ENCODE peak calls at places on chromosomes 1 and 21, in nine cellular contexts. One of them, this sample, is unnamed. For H3K9me3, the result is how much of the 10 kb centered on the place peaks cover.

GRCh38 chr21:29378814-29379213 is 80.1 kb downstream of the BACH1 start:
- DNase-seq in A549: no peak
- DNase-seq in ovary: no peak
- DNase-seq in breast epithelium: no peak
- DNase-seq in testis: no peak
- DNase-seq in transverse colon: no peak
- DNase-seq in body of pancreas: no peak
- DNase-seq in Peyer's patch: no peak
- DNase-seq in suprapubic skin: no peak
- DNase-seq in this sample: no peak

GRCh38 chr1:75067975-75068374 is 66.2 kb upstream of the LHX8 start:
- DNase-seq in A549: no peak
- DNase-seq in ovary: no peak
- DNase-seq in breast epithelium: no peak
- DNase-seq in testis: no peak
- DNase-seq in transverse colon: no peak
- DNase-seq in body of pancreas: no peak
- DNase-seq in Peyer's patch: no peak
- DNase-seq in suprapubic skin: no peak
- DNase-seq in this sample: no peak

GRCh38 chr1:7856345-7856744 is 3.5 kb upstream of the UTS2 start:
- DNase-seq in A549: no peak
- DNase-seq in ovary: no peak
- DNase-seq in breast epithelium: no peak
- DNase-seq in testis: no peak
- DNase-seq in transverse colon: no peak
- DNase-seq in body of pancreas: peak
- DNase-seq in Peyer's patch: no peak
- DNase-seq in suprapubic skin: no peak
- DNase-seq in this sample: no peak

GRCh38 chr1:209756608-209757445 is 974 bp downstream of the TRAF3IP3 start:
- DNase-seq in A549: no peak
- DNase-seq in ovary: no peak
- DNase-seq in breast epithelium: no peak
- DNase-seq in testis: no peak
- DNase-seq in transverse colon: peak
- DNase-seq in body of pancreas: peak
- DNase-seq in Peyer's patch: peak
- DNase-seq in suprapubic skin: no peak
- DNase-seq in this sample: no peak

GRCh38 chr21:37367301-37367757 is 756 bp downstream of the DYRK1A start:
- DNase-seq in A549: no peak
- DNase-seq in ovary: no peak
- DNase-seq in breast epithelium: no peak
- DNase-seq in testis: no peak
- DNase-seq in transverse colon: peak
- DNase-seq in body of pancreas: peak
- DNase-seq in Peyer's patch: no peak
- DNase-seq in suprapubic skin: no peak
- DNase-seq in this sample: no peak

GRCh38 chr1:212438831-212439237 is 6.1 kb downstream of the NENF start:
- DNase-seq in A549: no peak
- DNase-seq in ovary: no peak
- DNase-seq in breast epithelium: no peak
- DNase-seq in testis: no peak
- DNase-seq in transverse colon: no peak
- DNase-seq in body of pancreas: no peak
- DNase-seq in Peyer's patch: no peak
- DNase-seq in suprapubic skin: no peak
- DNase-seq in this sample: no peak

GRCh38 chr1:196380311-196380710 is 227.9 kb downstream of the KCNT2 start:
- DNase-seq in A549: no peak
- DNase-seq in ovary: no peak
- DNase-seq in breast epithelium: no peak
- DNase-seq in testis: no peak
- DNase-seq in transverse colon: no peak
- DNase-seq in body of pancreas: no peak
- DNase-seq in Peyer's patch: no peak
- DNase-seq in suprapubic skin: no peak
- DNase-seq in this sample: no peak

GRCh38 chr1:54460346-54460745 is 54.2 kb upstream of the SSBP3 start:
- DNase-seq in A549: no peak
- DNase-seq in ovary: no peak
- DNase-seq in breast epithelium: no peak
- DNase-seq in testis: no peak
- DNase-seq in transverse colon: no peak
- DNase-seq in body of pancreas: no peak
- DNase-seq in Peyer's patch: no peak
- DNase-seq in suprapubic skin: no peak
- DNase-seq in this sample: no peak

GRCh38 chr1:54225986-54226559 is 26.1 kb downstream of the MRPL37 start:
- DNase-seq in A549: no peak
- DNase-seq in ovary: no peak
- DNase-seq in breast epithelium: no peak
- DNase-seq in testis: no peak
- DNase-seq in transverse colon: no peak
- DNase-seq in body of pancreas: no peak
- DNase-seq in Peyer's patch: no peak
- DNase-seq in suprapubic skin: no peak
- DNase-seq in this sample: no peak

GRCh38 chr1:195195423-195196057 is 1412.7 kb downstream of the KCNT2 start:
- DNase-seq in A549: no peak
- DNase-seq in ovary: no peak
- DNase-seq in breast epithelium: no peak
- DNase-seq in testis: no peak
- DNase-seq in transverse colon: no peak
- DNase-seq in body of pancreas: no peak
- DNase-seq in Peyer's patch: no peak
- DNase-seq in suprapubic skin: no peak
- DNase-seq in this sample: no peak

GRCh38 chr1:26188477-26188876 is 1.9 kb upstream of the CATSPER4 start:
- DNase-seq in A549: no peak
- DNase-seq in ovary: no peak
- DNase-seq in breast epithelium: no peak
- DNase-seq in testis: no peak
- DNase-seq in transverse colon: no peak
- DNase-seq in body of pancreas: no peak
- DNase-seq in Peyer's patch: no peak
- DNase-seq in suprapubic skin: no peak
- DNase-seq in this sample: no peak

GRCh38 chr21:23955130-23955873 is 1652.0 kb downstream of the MRPL39 start:
- DNase-seq in A549: no peak
- DNase-seq in ovary: no peak
- DNase-seq in breast epithelium: no peak
- DNase-seq in testis: no peak
- DNase-seq in transverse colon: no peak
- DNase-seq in body of pancreas: no peak
- DNase-seq in Peyer's patch: no peak
- DNase-seq in suprapubic skin: no peak
- DNase-seq in this sample: no peak
- H3K9me3 ChIP-seq in A549: under half
- H3K9me3 ChIP-seq in ovary: under half
- H3K9me3 ChIP-seq in breast epithelium: under half
- H3K9me3 ChIP-seq in testis: under half
- H3K9me3 ChIP-seq in transverse colon: under half
- H3K9me3 ChIP-seq in body of pancreas: under half
- H3K9me3 ChIP-seq in Peyer's patch: under half
- H3K9me3 ChIP-seq in suprapubic skin: under half
- H3K9me3 ChIP-seq in this sample: under half

DNA sequence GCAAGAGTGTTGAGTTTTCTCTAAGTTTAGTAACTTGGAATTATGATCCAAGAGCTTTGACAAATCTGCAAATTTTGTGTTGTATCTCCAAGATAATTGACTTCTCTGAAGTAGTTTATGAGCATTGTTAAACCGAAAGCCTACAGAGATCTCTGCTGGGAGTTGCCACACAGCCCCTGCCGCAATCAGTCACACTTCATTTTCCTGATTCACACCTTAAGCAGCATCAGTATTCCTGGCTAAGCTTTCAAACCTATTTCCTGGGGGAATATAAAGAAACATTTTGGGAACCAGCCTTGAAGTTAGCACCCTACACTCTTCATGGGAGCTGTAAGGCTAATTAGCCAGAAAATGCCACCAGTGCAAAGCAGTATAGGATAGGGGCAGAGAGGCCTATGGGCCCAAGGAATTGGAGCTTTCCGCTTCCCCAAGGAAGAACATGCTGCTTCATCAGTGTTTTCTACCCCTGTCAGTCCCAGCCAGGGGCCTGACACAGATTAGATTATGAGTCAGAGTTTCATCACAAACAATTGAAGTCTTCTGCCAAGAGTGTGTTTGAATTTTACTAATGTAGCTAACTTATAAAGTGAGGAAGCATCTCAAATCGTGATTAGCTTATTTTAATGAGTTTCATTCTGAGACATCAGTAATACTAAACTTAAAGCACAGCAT is 23.2 kb upstream of the CACYBP start:
- DNase-seq in A549: no peak
- DNase-seq in ovary: no peak
- DNase-seq in breast epithelium: no peak
- DNase-seq in testis: no peak
- DNase-seq in transverse colon: no peak
- DNase-seq in body of pancreas: no peak
- DNase-seq in Peyer's patch: no peak
- DNase-seq in suprapubic skin: no peak
- DNase-seq in this sample: no peak
- H3K27ac ChIP-seq in A549: peak
- H3K27ac ChIP-seq in ovary: no peak
- H3K27ac ChIP-seq in breast epithelium: no peak
- H3K27ac ChIP-seq in testis: no peak
- H3K27ac ChIP-seq in transverse colon: no peak
- H3K27ac ChIP-seq in body of pancreas: no peak
- H3K27ac ChIP-seq in Peyer's patch: no peak
- H3K27ac ChIP-seq in suprapubic skin: peak
- H3K27ac ChIP-seq in this sample: peak

GRCh38 chr1:41663671-41664400 is 179.4 kb upstream of the EDN2 start:
- DNase-seq in A549: no peak
- DNase-seq in ovary: no peak
- DNase-seq in breast epithelium: no peak
- DNase-seq in testis: no peak
- DNase-seq in transverse colon: no peak
- DNase-seq in body of pancreas: no peak
- DNase-seq in Peyer's patch: no peak
- DNase-seq in suprapubic skin: no peak
- DNase-seq in this sample: no peak

GRCh38 chr1:41660570-41661427 is 176.3 kb upstream of the EDN2 start:
- DNase-seq in A549: no peak
- DNase-seq in ovary: no peak
- DNase-seq in breast epithelium: no peak
- DNase-seq in testis: no peak
- DNase-seq in transverse colon: no peak
- DNase-seq in body of pancreas: no peak
- DNase-seq in Peyer's patch: no peak
- DNase-seq in suprapubic skin: no peak
- DNase-seq in this sample: no peak

GRCh38 chr1:41662061-41662655 is 177.7 kb upstream of the EDN2 start:
- DNase-seq in A549: peak
- DNase-seq in ovary: no peak
- DNase-seq in breast epithelium: peak
- DNase-seq in testis: peak
- DNase-seq in transverse colon: peak
- DNase-seq in body of pancreas: peak
- DNase-seq in Peyer's patch: peak
- DNase-seq in suprapubic skin: peak
- DNase-seq in this sample: no peak

GRCh38 chr1:41661428-41662060 is 177.1 kb upstream of the EDN2 start:
- DNase-seq in A549: no peak
- DNase-seq in ovary: no peak
- DNase-seq in breast epithelium: no peak
- DNase-seq in testis: no peak
- DNase-seq in transverse colon: no peak
- DNase-seq in body of pancreas: no peak
- DNase-seq in Peyer's patch: no peak
- DNase-seq in suprapubic skin: no peak
- DNase-seq in this sample: no peak

DNA sequence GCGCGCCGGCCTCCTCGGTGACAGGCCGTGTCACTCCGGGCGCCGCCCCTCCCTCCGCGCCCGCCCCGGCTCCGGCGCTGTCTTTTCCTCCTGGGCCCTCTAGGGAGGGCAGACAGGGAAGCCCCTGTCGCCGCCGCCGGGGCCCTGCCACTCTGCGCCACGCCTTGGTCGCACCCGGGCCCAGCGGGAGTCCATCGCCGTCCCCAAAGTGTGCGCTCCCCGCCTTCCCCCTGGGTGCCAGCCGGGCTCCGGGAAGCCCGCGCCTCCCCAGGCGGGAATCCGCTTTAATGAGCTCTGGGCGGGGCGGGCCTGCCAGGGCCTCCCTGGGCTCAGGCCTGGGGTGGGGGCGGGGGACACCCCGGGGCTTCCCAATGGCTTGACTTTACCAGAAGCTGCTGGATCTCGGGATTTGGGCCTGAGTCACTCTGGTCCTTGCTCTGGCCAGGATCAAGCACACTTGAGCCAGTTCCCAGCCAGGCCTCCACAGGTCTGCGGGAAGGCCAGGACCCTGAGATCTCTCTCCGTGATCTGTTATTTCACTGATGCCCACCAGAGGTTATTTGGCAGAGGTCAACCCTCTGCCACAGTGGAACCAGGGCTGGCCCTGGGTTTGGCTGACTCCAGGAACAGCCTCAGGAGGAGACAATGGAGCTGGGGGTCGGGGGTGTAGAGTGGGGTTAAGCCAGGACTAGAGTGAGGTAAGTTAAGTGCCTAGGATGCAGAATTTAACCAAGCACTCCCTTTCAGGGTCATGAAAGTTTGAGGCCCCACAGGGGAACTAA is 178.4 kb upstream of the EDN2 start:
- DNase-seq in A549: peak
- DNase-seq in ovary: peak
- DNase-seq in breast epithelium: peak
- DNase-seq in testis: peak
- DNase-seq in transverse colon: peak
- DNase-seq in body of pancreas: peak
- DNase-seq in Peyer's patch: peak
- DNase-seq in suprapubic skin: peak
- DNase-seq in this sample: no peak
- TF ChIP-seq POLR2A in A549: no peak
- TF ChIP-seq POLR2A in ovary: no peak
- TF ChIP-seq POLR2A in breast epithelium: no peak
- TF ChIP-seq POLR2A in testis: no peak
- TF ChIP-seq POLR2A in transverse colon: no peak
- TF ChIP-seq POLR2A in body of pancreas: no peak
- TF ChIP-seq POLR2A in Peyer's patch: no peak
- TF ChIP-seq POLR2A in suprapubic skin: no peak
- TF ChIP-seq POLR2A in this sample: no peak

DNA sequence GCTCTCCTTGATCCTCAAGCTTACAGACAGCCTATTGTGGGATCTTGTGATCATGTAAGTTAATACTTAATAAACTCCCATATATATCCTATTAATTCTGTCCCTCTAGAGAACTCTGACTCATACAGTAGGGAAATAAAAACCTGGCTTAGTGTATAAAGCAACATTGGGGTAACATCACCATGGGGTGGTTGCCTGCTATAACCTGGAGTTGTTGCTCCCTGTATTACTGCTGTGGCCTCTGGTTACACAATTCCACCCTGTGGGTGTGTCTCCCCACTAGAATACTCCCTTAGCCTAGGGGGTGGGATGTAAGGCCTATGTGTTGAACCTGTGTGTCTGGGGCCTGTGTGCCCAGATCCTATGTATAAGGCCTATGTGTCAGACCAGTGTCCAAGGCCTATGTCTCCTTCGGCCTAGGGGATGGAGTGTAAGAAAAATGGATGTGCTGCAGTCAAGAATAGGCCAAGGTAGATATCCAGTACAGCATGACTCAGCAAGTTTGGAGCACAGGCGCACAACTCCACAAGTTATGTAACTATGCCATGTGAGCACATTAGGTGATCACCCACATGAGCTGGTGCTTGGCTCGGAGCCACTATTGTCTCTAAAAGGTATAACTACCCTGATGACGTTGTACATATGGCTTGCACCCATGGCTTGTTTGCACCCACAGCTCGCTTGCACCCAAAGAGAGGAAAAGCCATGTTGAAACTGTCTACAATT is 96.8 kb upstream of the C1orf21 start:
- DNase-seq in A549: peak
- DNase-seq in ovary: no peak
- DNase-seq in breast epithelium: no peak
- DNase-seq in testis: no peak
- DNase-seq in transverse colon: no peak
- DNase-seq in body of pancreas: peak
- DNase-seq in Peyer's patch: no peak
- DNase-seq in suprapubic skin: no peak
- DNase-seq in this sample: no peak
- H3K9me3 ChIP-seq in A549: under half
- H3K9me3 ChIP-seq in ovary: under half
- H3K9me3 ChIP-seq in breast epithelium: under half
- H3K9me3 ChIP-seq in testis: under half
- H3K9me3 ChIP-seq in transverse colon: under half
- H3K9me3 ChIP-seq in body of pancreas: under half
- H3K9me3 ChIP-seq in Peyer's patch: under half
- H3K9me3 ChIP-seq in suprapubic skin: under half
- H3K9me3 ChIP-seq in this sample: under half